ENCODE peak calls at places on chromosomes 6 and 20, in six cellular contexts. One of them, this sample, is unnamed.

GRCh38 chr6:155314773-155315515 is 660 bp upstream of the TFB1M start:
- DNase-seq in GM13977: peak; percentile 38
- DNase-seq in body of pancreas: peak; percentile 76
- DNase-seq in activated naive CD4-positive, alpha-beta T cell: no peak
- DNase-seq in amniotic epithelial cell: peak; percentile 88
- DNase-seq in H9: no peak
- DNase-seq in this sample: no peak

GRCh38 chr20:43958626-43959025 is 44.0 kb downstream of the TOX2 start:
- DNase-seq in body of pancreas: no peak
- DNase-seq in H9: no peak
- DNase-seq in GM13977: no peak
- DNase-seq in amniotic epithelial cell: no peak
- DNase-seq in activated naive CD4-positive, alpha-beta T cell: no peak
- DNase-seq in this sample: no peak

GRCh38 chr6:11414564-11414963 is 123.0 kb upstream of the TMEM170B start:
- DNase-seq in GM13977: no peak
- DNase-seq in H9: peak; percentile 43
- DNase-seq in body of pancreas: no peak
- DNase-seq in amniotic epithelial cell: peak; percentile 13
- DNase-seq in activated naive CD4-positive, alpha-beta T cell: no peak
- DNase-seq in this sample: no peak

GRCh38 chr6:27228963-27229477 is 18.5 kb upstream of the PRSS16 start:
- DNase-seq in body of pancreas: no peak
- DNase-seq in activated naive CD4-positive, alpha-beta T cell: no peak
- DNase-seq in H9: no peak
- DNase-seq in GM13977: no peak
- DNase-seq in amniotic epithelial cell: no peak
- DNase-seq in this sample: no peak

GRCh38 chr6:107576852-107577251 is 86.9 kb downstream of the SOBP start:
- DNase-seq in activated naive CD4-positive, alpha-beta T cell: no peak
- DNase-seq in amniotic epithelial cell: peak; percentile 31
- DNase-seq in GM13977: no peak
- DNase-seq in H9: no peak
- DNase-seq in body of pancreas: no peak
- DNase-seq in this sample: no peak

GRCh38 chr20:49037962-49038387 is 8.1 kb upstream of the CSE1L start:
- DNase-seq in GM13977: no peak
- DNase-seq in amniotic epithelial cell: peak; percentile 36
- DNase-seq in activated naive CD4-positive, alpha-beta T cell: no peak
- DNase-seq in body of pancreas: no peak
- DNase-seq in H9: no peak
- DNase-seq in this sample: no peak

GRCh38 chr6:166078294-166078693 is 89.4 kb downstream of the TBXT start:
- DNase-seq in activated naive CD4-positive, alpha-beta T cell: no peak
- DNase-seq in body of pancreas: no peak
- DNase-seq in H9: no peak
- DNase-seq in amniotic epithelial cell: peak; percentile 90
- DNase-seq in GM13977: no peak
- DNase-seq in this sample: no peak

GRCh38 chr6:119445666-119446622 is 96.4 kb upstream of the MAN1A1 start:
- DNase-seq in GM13977: peak; percentile 27
- DNase-seq in body of pancreas: no peak
- DNase-seq in H9: no peak
- DNase-seq in amniotic epithelial cell: peak; percentile 93
- DNase-seq in activated naive CD4-positive, alpha-beta T cell: no peak
- DNase-seq in this sample: no peak

GRCh38 chr20:50278684-50279531 is 88.3 kb downstream of the CEBPB start:
- DNase-seq in amniotic epithelial cell: peak; percentile 38
- DNase-seq in activated naive CD4-positive, alpha-beta T cell: no peak
- DNase-seq in body of pancreas: peak; percentile 87
- DNase-seq in H9: no peak
- DNase-seq in GM13977: no peak
- DNase-seq in this sample: no peak

GRCh38 chr20:23937303-23938117 is 51.1 kb downstream of the GGTLC1 start:
- DNase-seq in activated naive CD4-positive, alpha-beta T cell: no peak
- DNase-seq in H9: peak; percentile 80
- DNase-seq in amniotic epithelial cell: peak; percentile 12
- DNase-seq in body of pancreas: peak; percentile 72
- DNase-seq in GM13977: peak; percentile 46
- DNase-seq in this sample: no peak

GRCh38 chr20:431012-431904 is 23.2 kb downstream of the RBCK1 start:
- DNase-seq in H9: peak; percentile 81
- DNase-seq in activated naive CD4-positive, alpha-beta T cell: no peak
- DNase-seq in GM13977: peak; percentile 46
- DNase-seq in amniotic epithelial cell: peak; percentile 66
- DNase-seq in body of pancreas: peak; percentile 79
- DNase-seq in this sample: peak; percentile 44

GRCh38 chr20:19269737-19270325 is 57.4 kb downstream of the SLC24A3 start:
- DNase-seq in body of pancreas: no peak
- DNase-seq in amniotic epithelial cell: peak; percentile 21
- DNase-seq in GM13977: no peak
- DNase-seq in H9: no peak
- DNase-seq in activated naive CD4-positive, alpha-beta T cell: no peak
- DNase-seq in this sample: no peak

GRCh38 chr20:43448748-43449535 is 8.8 kb upstream of the SRSF6 start:
- DNase-seq in H9: peak; percentile 66
- DNase-seq in activated naive CD4-positive, alpha-beta T cell: no peak
- DNase-seq in amniotic epithelial cell: peak; percentile 26
- DNase-seq in body of pancreas: peak; percentile 51
- DNase-seq in GM13977: peak; percentile 68
- DNase-seq in this sample: peak; percentile 33

This sample was measured in D721Med.